ENCODE peak calls at places on chromosome 14, in seven cellular contexts. T is mucosa of descending colon, D is A549, F is BJ, H is lung, L is cardiac muscle cell, P is SK-N-SH. R is an unnamed sample.

GRCh38 chr14:39266589-39266870 is 32.8 kb downstream of the MIA2 start:
- DNase-seq in P (no peak), L (no peak), D (no peak), T (peak), H (peak), F (no peak), R (no peak)

GRCh38 chr14:77579065-77579464 is 37.4 kb downstream of the SPTLC2 start:
- DNase-seq in D (no peak), H (no peak), F (peak), P (no peak), L (no peak), T (no peak), R (no peak)

GRCh38 chr14:36418937-36419336 is 98.5 kb upstream of the MBIP start:
- DNase-seq in H (no peak), D (no peak), T (no peak), F (no peak), L (no peak), P (no peak), R (no peak)

GRCh38 chr14:24224618-24225071 is 7.5 kb downstream of the NEDD8 start:
- DNase-seq in F (no peak), T (no peak), D (no peak), L (no peak), H (no peak), P (no peak), R (no peak)

GRCh38 chr14:80426686-80427085 is 215.4 kb upstream of the DIO2 start:
- DNase-seq in L (no peak), T (no peak), H (no peak), F (no peak), P (no peak), D (no peak), R (no peak)

GRCh38 chr14:89911018-89911919 is 43.3 kb downstream of the EFCAB11 start:
- DNase-seq in P (no peak), F (no peak), H (no peak), L (peak), D (no peak), T (no peak), R (no peak)

GRCh38 chr14:92105845-92106094 is 612 bp downstream of the ATXN3 start:
- DNase-seq in T (peak), L (peak), F (peak), P (no peak), H (peak), D (no peak), R (no peak)

GRCh38 chr14:45212231-45212630 is 40.8 kb downstream of the MIS18BP1 start:
- DNase-seq in F (no peak), L (no peak), D (no peak), T (no peak), H (no peak), P (no peak), R (no peak)

GRCh38 chr14:76710093-76711010 is 50.9 kb upstream of the VASH1 start:
- DNase-seq in T (no peak), L (peak), P (peak), H (no peak), F (peak), D (peak), R (no peak)

GRCh38 chr14:74922752-74923401 is at the start of gene RPS6KL1:
- DNase-seq in F (no peak), H (peak), L (peak), D (peak), T (peak), P (peak), R (no peak)

GRCh38 chr14:22099942-22100763 is 426.5 kb upstream of the OR4E1 start:
- DNase-seq in P (peak), D (peak), F (no peak), T (peak), H (peak), L (peak), R (no peak)

GRCh38 chr14:74140374-74140850 is 55.7 kb downstream of the LIN52 start:
- DNase-seq in T (peak), P (peak), D (no peak), F (no peak), L (peak), H (peak), R (no peak)

GRCh38 chr14:91269076-91269991 is 24.8 kb upstream of the GPR68 start:
- DNase-seq in T (no peak), L (no peak), D (no peak), P (no peak), H (no peak), F (no peak), R (no peak)

GRCh38 chr14:90842726-90843125 is 26.5 kb upstream of the TTC7B start:
- DNase-seq in F (no peak), H (peak), L (no peak), P (no peak), D (no peak), T (no peak), R (no peak)

GRCh38 chr14:28677381-28677780 is 89.2 kb upstream of the FOXG1 start:
- DNase-seq in T (no peak), F (no peak), H (no peak), P (no peak), L (no peak), D (no peak), R (no peak)

GRCh38 chr14:50008562-50009355 is 107.6 kb downstream of the VCPKMT start:
- DNase-seq in H (no peak), F (no peak), L (no peak), D (no peak), T (no peak), P (no peak), R (no peak)

GRCh38 chr14:95614335-95614734 is 71.9 kb upstream of the TCL1B start:
- DNase-seq in D (no peak), L (no peak), F (no peak), T (no peak), H (no peak), P (no peak), R (no peak)

GRCh38 chr14:68027276-68027675 is 207.7 kb downstream of the RAD51B start:
- DNase-seq in D (no peak), L (no peak), H (no peak), F (no peak), P (no peak), T (no peak), R (no peak)

GRCh38 chr14:23186913-23187654 is 3.6 kb upstream of the SLC7A8 start:
- DNase-seq in D (peak), P (peak), F (no peak), H (no peak), T (no peak), L (peak), R (no peak)

GRCh38 chr14:76995279-76996035 is 33.1 kb downstream of the IRF2BPL start:
- DNase-seq in T (no peak), D (no peak), P (no peak), H (no peak), L (no peak), F (no peak), R (no peak)

GRCh38 chr14:104532191-104532555 is 47.4 kb upstream of the C14orf180 start:
- DNase-seq in H (no peak), F (no peak), L (no peak), P (no peak), T (no peak), D (no peak), R (no peak)

GRCh38 chr14:104536942-104537612 is 42.5 kb upstream of the C14orf180 start:
- DNase-seq in H (peak), P (no peak), T (peak), D (peak), L (no peak), F (no peak), R (no peak)

GRCh38 chr14:104542871-104543830 is 36.4 kb upstream of the C14orf180 start:
- DNase-seq in L (no peak), F (no peak), T (peak), P (no peak), H (no peak), D (no peak), R (no peak)

GRCh38 chr14:104531421-104532190 is 48.0 kb upstream of the C14orf180 start:
- DNase-seq in F (no peak), H (no peak), P (no peak), T (peak), D (no peak), L (no peak), R (no peak)

GRCh38 chr14:104537613-104537988 is 42.0 kb upstream of the C14orf180 start:
- DNase-seq in D (no peak), F (no peak), P (no peak), L (no peak), T (no peak), H (no peak), R (no peak)
- H3K4me3 ChIP-seq in D (no peak), F (no peak), P (no peak), L (no peak), T (no peak), H (no peak), R (no peak)

GRCh38 chr14:102139248-102140026 is at the start of gene WDR20:
- DNase-seq in T (peak), P (peak), L (peak), D (peak), H (peak), F (peak), R (peak)
- TF ChIP-seq CTCF in T (no peak), P (no peak), L (no peak), D (peak), H (no peak), F (no peak), R (no peak)

DNA sequence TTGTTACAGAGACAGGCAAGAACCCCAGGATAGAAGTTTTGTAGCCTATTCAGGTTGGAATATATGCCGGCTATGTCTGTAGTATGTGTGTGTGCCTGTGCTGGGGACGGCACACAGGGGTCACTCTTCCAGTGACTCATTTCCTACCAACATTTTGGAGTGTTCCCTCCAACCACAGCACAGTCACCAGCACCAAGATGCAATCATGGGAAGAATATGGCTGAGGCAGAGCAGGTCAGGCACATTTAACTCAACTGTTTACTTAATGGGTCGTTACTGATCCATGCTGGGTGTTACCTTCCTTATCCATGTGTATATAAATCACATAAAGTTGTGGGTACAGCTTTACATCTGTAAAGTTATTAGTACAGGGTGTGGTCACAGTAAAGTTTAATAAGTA is 178.3 kb downstream of the PRKD1 start:
- DNase-seq in P (no peak), D (no peak), L (no peak), F (peak), T (no peak), H (no peak), R (no peak)
- H3K4me3 ChIP-seq in P (no peak), D (no peak), L (no peak), F (no peak), T (no peak), H (no peak), R (no peak)

GRCh38 chr14:71221119-71221518 is 313.9 kb downstream of the PCNX1 start:
- DNase-seq in H (no peak), L (no peak), F (no peak), P (no peak), T (no peak), D (no peak), R (no peak)
- TF ChIP-seq CTCF in H (no peak), L (no peak), F (no peak), P (no peak), T (no peak), D (no peak), R (no peak)

GRCh38 chr14:94292526-94292871 is 569 bp downstream of the SERPINA10 start:
- DNase-seq in T (no peak), L (no peak), H (no peak), P (no peak), D (no peak), F (no peak), R (no peak)

GRCh38 chr14:94290197-94290596 is 2.9 kb downstream of the SERPINA10 start:
- DNase-seq in H (no peak), T (no peak), P (no peak), D (no peak), L (no peak), F (no peak), R (no peak)

GRCh38 chr14:94291159-94291905 is 1.7 kb downstream of the SERPINA10 start:
- DNase-seq in H (no peak), P (no peak), D (no peak), T (no peak), F (no peak), L (no peak), R (no peak)

GRCh38 chr14:94291906-94292525 is 1.1 kb downstream of the SERPINA10 start:
- DNase-seq in P (no peak), H (no peak), L (no peak), T (no peak), F (no peak), D (no peak), R (no peak)

DNA sequence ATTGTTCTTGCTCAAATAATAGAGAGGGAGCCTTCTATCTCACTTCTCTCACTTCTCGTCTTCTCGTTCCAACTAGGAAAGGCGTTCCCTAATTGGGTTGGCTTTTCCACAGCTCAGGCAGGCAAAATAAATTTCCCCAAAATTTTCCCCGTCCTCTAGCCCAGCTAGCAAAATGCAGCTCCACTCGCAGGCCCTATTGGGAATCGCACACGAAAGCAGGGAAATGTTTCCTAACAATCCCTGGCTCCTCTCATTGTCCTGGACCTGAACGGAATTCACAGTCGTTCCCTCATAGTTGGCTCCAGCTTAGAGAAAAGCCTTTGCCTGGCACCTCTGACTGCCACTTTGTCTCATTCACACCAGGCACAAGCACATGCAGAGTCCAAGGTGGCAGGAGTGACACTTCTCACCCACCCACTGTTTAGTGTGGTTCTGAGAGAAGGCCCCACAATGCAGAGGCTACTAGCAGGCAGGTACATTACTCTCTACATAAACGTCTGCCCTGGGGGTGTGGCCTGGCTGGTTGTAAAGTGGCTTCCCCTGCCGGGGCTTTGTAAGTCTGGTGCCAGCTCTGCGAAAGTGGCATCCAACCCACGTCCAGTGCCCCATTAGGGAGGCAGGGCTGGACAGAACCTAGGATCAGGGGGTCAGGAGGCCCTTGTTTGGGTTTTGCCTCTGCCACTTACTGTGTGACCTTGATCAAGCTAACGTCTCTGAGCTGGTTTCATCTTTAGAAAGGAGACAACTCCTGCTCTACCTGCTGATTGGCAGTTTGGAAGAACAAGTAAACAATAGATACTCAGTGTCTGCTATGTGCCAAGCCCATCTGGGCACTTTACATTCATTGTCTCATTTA is 4.2 kb downstream of the SERPINA10 start:
- DNase-seq in L (no peak), P (no peak), D (no peak), H (no peak), T (no peak), F (no peak), R (no peak)
- H3K4me3 ChIP-seq in L (no peak), P (no peak), D (no peak), H (no peak), T (no peak), F (no peak), R (no peak)

R was measured in AG04449.